ENCODE peak calls at places on chromosomes 12 and 14, in eight cellular contexts. V is right lobe of liver, C is activated B cell treated with CpG ODN at 0.5 μM for 24 hours, I is ELR, M is mesothelial cell of epicardium, X is NCI-H1417, Q is GM04503, B is fibroblast of pulmonary artery. Z is an unnamed sample.
A peak's percentile ranks its signal among the peaks of the same experiment; 100 is the strongest.

GRCh38 chr14:61581340-61581739 is 114.0 kb upstream of the HIF1A start:
- DNase-seq in V (no peak), C (no peak), I (no peak), M (no peak), X (no peak), Q (no peak), B (no peak), Z (no peak)

GRCh38 chr14:90281261-90281660 is 24.9 kb downstream of the PSMC1 start:
- DNase-seq in V (peak; percentile 24), C (no peak), I (peak; percentile 92), M (no peak), X (no peak), Q (no peak), B (peak; percentile 72), Z (peak; percentile 73)

GRCh38 chr12:34288963-34289345 is 266.7 kb downstream of the ALG10 start:
- DNase-seq in V (peak; percentile 22), C (peak; percentile 2), I (no peak), M (peak; percentile 21), X (no peak), Q (no peak), B (no peak), Z (no peak)

GRCh38 chr12:92551210-92551609 is 151.6 kb upstream of the PLEKHG7 start:
- DNase-seq in V (no peak), C (no peak), I (no peak), M (no peak), X (no peak), Q (no peak), B (no peak), Z (no peak)

GRCh38 chr12:96257550-96258392 is 63.6 kb downstream of the ELK3 start:
- DNase-seq in V (no peak), C (no peak), I (no peak), M (no peak), X (no peak), Q (no peak), B (peak; percentile 38), Z (peak; percentile 41)

GRCh38 chr14:58077621-58078020 is 74.4 kb downstream of the ARMH4 start:
- DNase-seq in V (no peak), C (no peak), I (peak; percentile 29), M (no peak), X (no peak), Q (peak; percentile 50), B (peak; percentile 27), Z (peak; percentile 35)

GRCh38 chr12:62522984-62523383 is 56.4 kb downstream of the MON2 start:
- DNase-seq in V (no peak), C (no peak), I (peak; percentile 41), M (no peak), X (peak; percentile 5), Q (no peak), B (peak; percentile 21), Z (peak; percentile 33)

GRCh38 chr12:124385219-124385969 is 90.5 kb downstream of the RFLNA start:
- DNase-seq in V (no peak), C (no peak), I (peak; percentile 98), M (peak; percentile 63), X (no peak), Q (no peak), B (peak; percentile 74), Z (peak; percentile 91)

GRCh38 chr12:108511633-108512540 is 3.2 kb upstream of the FICD start:
- DNase-seq in V (peak; percentile 60), C (peak; percentile 56), I (peak; percentile 76), M (peak; percentile 82), X (peak; percentile 56), Q (no peak), B (peak; percentile 79), Z (peak; percentile 61)

GRCh38 chr14:38839743-38840375 is 263.2 kb downstream of the SEC23A start:
- DNase-seq in V (no peak), C (no peak), I (no peak), M (no peak), X (no peak), Q (peak; percentile 10), B (peak; percentile 44), Z (peak; percentile 48)

GRCh38 chr12:45598761-45599160 is 130.7 kb upstream of the ARID2 start:
- DNase-seq in V (no peak), C (no peak), I (no peak), M (no peak), X (no peak), Q (no peak), B (no peak), Z (peak; percentile 21)

Z was measured in iris pigment epithelial cell.